ENCODE peak calls at places on chromosome 22, in four cellular contexts. V, T, D and O are unnamed samples. For H4K20me1, the result is how much of the 10 kb centered on the place peaks cover.

GRCh38 chr22:42114721-42115120 is 15.9 kb downstream of the CYP2D6 start:
- DNase-seq in V (peak), T (peak), D (peak), O (no peak)

GRCh38 chr22:29641781-29642355 is 38.4 kb downstream of the NF2 start:
- DNase-seq in D (no peak), T (no peak), V (peak), O (no peak)

GRCh38 chr22:23203452-23204124 is 23.3 kb downstream of the BCR start:
- DNase-seq in T (no peak), D (no peak), V (no peak), O (no peak)

GRCh38 chr22:30857791-30858190 is 110.8 kb downstream of the MORC2 start:
- DNase-seq in D (no peak), V (no peak), T (no peak), O (no peak)

GRCh38 chr22:29243874-29244446 is 23.8 kb downstream of the RHBDD3 start:
- DNase-seq in V (no peak), T (no peak), D (no peak), O (no peak)

GRCh38 chr22:48234011-48234410 is 1471.6 kb downstream of the TBC1D22A start:
- DNase-seq in D (no peak), V (no peak), T (no peak), O (no peak)

GRCh38 chr22:22761963-22762772 is 117.8 kb downstream of the GGTLC2 start:
- DNase-seq in V (no peak), D (no peak), T (no peak), O (no peak)

GRCh38 chr22:23229646-23230045 is 49.3 kb downstream of the BCR start:
- DNase-seq in D (no peak), V (no peak), T (no peak), O (no peak)

GRCh38 chr22:35601743-35602633 is 15.1 kb downstream of the MB start:
- DNase-seq in D (no peak), V (peak), T (peak), O (peak)

GRCh38 chr22:39083212-39084165 is 6.4 kb downstream of the APOBEC3G start:
- DNase-seq in V (no peak), D (no peak), T (no peak), O (no peak)

GRCh38 chr22:50010676-50011446 is 1.7 kb downstream of the IL17REL start:
- DNase-seq in D (no peak), T (no peak), V (no peak), O (no peak)
- TF ChIP-seq EZH2 in D (peak), T (peak), V (no peak), O (no peak)

DNA sequence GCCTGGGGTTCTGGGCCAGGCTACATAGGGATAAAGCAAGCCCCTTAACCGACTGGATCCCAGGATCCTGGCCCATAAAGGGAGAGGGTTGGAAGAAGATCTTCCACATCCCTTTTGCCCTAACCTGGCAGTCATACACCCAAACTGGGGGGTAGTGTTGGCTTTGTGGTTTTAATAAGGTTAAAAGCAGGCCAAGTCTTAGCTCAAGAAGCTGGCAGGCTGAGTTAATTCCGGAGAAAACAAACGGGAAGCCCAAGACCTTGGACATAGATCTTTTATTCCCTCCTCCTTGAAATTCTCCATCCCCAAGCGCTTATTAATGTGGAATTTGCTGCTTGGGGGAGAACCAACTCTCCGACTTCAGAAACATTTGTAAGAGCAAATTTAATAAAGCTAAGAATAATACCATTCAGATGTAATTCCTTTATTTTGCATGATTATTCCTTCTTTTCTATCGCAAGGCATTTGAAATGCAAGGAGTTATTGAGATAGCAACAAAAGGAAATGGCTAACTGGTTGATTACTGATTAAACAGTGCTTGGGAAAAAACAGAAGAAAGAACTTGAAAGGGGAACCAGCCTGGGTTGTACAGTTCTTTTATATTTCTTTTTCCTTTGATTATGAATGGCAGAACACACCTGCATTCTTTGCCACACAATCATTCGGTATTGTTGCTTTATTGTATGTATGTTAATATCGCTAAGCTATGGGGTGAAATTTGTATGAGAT is 6.2 kb upstream of the ARHGAP8 start:
- DNase-seq in T (no peak), D (no peak), V (no peak), O (no peak)
- H3K4me2 ChIP-seq in T (no peak), D (peak), V (no peak), O (no peak)

GRCh38 chr22:17751596-17751995 is 22.7 kb downstream of the BID start:
- DNase-seq in D (no peak), T (no peak), V (no peak), O (no peak)
- H4K20me1 ChIP-seq in D (under half), T (under half), V (under half), O (under half)

GRCh38 chr22:18022851-18023250 is 1.5 kb downstream of the MICAL3 start:
- DNase-seq in D (no peak), T (no peak), V (no peak), O (no peak)

GRCh38 chr22:18024276-18024939 is at the start of gene MICAL3:
- DNase-seq in T (peak), V (peak), D (peak), O (no peak)

GRCh38 chr22:18021431-18021830 is 2.9 kb downstream of the MICAL3 start:
- DNase-seq in V (no peak), T (no peak), D (no peak), O (no peak)

GRCh38 chr22:18024956-18025720 is 777 bp upstream of the MICAL3 start:
- DNase-seq in D (no peak), V (no peak), T (no peak), O (no peak)

DNA sequence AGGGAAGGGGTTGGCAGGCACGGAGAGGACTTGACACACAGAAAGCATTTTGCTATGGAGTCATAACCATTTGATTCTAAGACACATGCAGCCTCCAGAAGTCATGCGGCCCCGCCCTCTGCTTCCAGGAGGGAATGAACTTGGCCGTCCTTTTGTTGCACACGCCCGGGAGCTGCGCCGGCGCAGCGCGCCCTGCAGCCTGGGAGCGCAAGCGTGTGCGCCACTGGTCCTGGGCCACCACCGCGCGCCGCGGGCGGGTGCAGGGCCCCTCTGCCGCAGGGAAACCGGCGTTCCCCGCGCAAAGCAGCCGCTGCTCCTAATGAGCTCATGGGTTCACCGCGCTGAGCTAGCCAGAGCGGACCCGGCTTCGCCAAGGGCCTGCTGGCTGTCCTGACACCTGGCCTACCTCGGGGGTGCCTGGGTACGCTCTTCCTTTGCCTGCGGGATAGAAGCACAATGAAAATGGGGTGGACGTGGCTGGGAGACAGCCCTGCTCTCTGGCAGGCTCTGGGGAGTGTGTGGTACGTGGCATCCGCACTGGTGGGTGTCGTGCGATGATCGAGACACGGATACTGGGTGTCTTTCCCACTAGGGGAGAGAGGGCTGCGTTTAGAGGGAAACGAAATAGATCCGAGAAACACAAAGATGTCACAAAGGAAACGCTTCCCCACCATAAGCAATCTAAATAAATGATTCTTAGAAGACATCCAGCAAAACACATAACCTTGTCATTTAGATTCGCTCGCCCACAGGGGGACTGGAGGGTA is 669 bp downstream of the MICAL3 start:
- DNase-seq in V (peak), T (peak), D (peak), O (peak)
- TF ChIP-seq EZH2 in V (no peak), T (no peak), D (peak), O (no peak)

GRCh38 chr22:43155789-43156188 is 4.4 kb downstream of the TSPO start:
- DNase-seq in V (peak), T (no peak), D (no peak), O (peak)
- H3K4me2 ChIP-seq in V (no peak), T (no peak), D (no peak), O (no peak)

GRCh38 chr22:49801391-49802060 is 26.1 kb downstream of the BRD1 start:
- DNase-seq in V (no peak), D (no peak), T (no peak), O (no peak)
- H4K20me1 ChIP-seq in V (under half), D (under half), T (under half), O (half or more)

DNA sequence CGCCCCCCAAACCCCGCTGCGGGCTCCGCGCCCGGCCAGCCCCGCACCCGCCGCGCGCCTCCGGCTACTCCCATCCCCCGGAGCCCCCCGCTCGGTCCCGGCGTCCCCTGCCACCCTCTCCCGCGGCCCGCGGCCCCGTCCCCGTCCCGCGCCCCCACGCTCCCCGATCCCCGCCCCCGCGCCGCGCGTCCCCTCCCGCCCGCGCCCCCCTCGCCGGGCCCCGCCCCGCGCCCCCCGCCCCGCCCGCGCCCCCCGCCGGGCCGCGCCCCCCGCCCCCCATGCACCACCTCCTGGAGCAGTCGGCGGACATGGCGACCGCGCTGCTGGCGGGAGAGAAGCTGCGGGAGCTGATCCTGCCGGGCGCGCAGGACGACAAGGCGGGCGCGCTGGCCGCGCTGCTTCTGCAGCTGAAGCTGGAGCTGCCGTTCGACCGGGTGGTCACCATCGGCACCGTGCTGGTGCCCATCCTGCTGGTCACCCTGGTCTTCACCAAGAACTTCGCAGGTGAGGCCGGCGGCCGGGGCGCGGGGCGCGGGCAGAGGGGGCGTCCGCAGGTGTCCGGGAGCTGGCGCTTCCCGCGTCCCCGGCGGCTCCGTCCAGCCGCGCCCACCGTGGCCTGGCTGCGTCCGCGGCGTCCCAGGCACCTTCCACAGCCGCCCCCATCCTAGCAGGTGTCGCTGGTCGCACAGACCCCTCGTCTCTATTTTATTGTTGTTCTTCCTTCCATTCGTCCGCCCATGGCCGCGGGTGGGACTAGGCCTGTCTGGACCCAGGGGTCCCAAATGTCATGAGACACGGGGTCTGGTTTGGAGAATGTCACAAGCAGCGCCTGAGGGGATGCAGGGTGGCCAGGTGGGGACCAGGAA is at the start of gene PANX2:
- DNase-seq in D (peak), V (peak), T (no peak), O (no peak)
- TF ChIP-seq EZH2 in D (peak), V (no peak), T (peak), O (no peak)

DNA sequence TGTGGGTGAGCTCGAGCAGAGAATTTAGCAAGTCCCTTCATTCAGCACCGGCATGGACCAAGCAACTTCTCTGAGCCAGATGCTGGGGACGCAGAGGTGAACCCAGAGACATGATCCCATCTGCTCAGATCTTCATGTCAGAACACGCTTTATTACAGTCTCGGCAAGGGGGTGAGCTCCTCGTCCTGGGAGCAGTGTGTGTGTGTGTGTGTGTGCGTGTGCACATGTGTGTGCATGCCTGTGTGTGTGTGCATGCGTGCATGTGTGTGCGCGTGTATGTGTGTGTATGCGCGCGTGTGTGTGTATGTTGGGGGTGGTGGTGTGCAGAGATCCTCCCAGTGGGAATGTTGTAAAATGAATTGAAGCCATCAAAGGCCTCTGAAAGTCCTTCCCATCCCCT is 9.8 kb downstream of the MIAT start:
- DNase-seq in D (no peak), T (no peak), V (no peak), O (no peak)
- H3K4me2 ChIP-seq in D (no peak), T (no peak), V (no peak), O (no peak)

GRCh38 chr22:32596471-32596870 is 121.9 kb downstream of the FBXO7 start:
- DNase-seq in T (no peak), V (no peak), D (no peak), O (no peak)
- H4K20me1 ChIP-seq in T (under half), V (under half), D (under half), O (under half)

DNA sequence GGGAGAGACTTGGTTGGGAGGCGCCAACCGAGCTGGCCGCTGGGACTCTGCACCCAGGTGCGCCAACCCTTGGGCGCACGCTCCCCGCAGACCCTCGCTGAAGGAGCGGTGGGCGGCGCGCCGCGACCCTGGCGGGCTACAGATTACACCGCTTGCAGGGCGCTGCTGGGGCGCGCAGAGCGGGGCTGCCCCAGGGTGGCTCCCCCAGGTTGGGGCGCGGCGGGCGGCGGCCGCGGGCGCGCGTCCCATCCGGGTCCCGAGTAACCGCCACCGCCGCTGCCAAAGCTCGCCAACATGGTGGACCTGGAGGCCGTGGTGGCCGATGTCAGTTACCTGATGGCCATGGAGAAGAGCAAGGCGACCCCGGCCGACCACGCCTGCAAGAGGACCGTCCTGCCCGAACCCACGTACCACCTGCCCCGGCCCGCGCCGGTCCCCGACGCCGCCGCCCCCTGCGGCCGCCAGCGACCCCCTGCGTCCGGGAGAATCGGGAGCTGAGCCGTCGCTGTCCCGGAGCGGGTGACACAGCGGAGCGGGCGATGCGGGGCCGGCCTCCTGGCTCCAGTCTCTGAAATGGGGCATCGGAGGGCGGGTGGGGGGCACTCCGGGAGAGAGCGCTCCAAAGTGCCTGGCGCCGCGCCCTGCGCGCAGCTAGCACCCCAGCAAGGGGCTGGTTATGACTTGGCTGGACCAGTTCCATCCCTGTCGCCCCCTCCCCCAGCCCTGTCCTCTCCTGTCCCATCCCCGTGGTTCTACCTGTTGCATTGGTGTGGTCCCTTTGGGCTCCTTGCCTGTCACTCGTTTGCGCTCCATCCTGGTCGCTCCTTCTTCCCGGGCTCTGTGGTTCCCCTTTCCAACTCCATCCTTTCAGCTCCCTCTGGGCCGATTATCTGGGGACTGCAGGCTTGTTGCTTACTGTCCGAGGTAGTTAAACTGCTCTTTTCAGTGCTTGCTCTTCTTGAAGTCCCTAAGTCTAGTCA is 143.3 kb upstream of the GRK3 start:
- DNase-seq in T (peak), V (peak), D (peak), O (no peak)
- TF ChIP-seq EZH2 in T (peak), V (peak), D (peak), O (no peak)